ENCODE peak calls at places on chromosomes 7 and 10, in eight cellular contexts. H is CD8-positive, alpha-beta T cell; M is AG09309; P is BJ; L is Peyer's patch; F is left lung; Q is PC-3; R is fibroblast of pulmonary artery. S is an unnamed sample.

GRCh38 chr7:112101083-112101846 is 104.9 kb downstream of the DOCK4 start:
- DNase-seq in Q (no peak), L (no peak), R (no peak), H (no peak), P (no peak), F (no peak), M (no peak), S (no peak)

GRCh38 chr7:39721919-39722597 is 98.7 kb downstream of the RALA start:
- DNase-seq in F (no peak), L (no peak), Q (no peak), H (no peak), R (no peak), P (no peak), M (no peak), S (no peak)

GRCh38 chr7:24793982-24794648 is 36.9 kb upstream of the GSDME start:
- DNase-seq in H (no peak), L (no peak), R (no peak), Q (no peak), F (no peak), P (no peak), M (no peak), S (no peak)

GRCh38 chr10:44977287-44978212 is 1.1 kb downstream of the DEPP1 start:
- DNase-seq in M (no peak), P (no peak), Q (no peak), H (no peak), L (peak; percentile 49), R (peak; percentile 24), F (peak; percentile 32), S (no peak)

GRCh38 chr7:167976-168791 is 24.2 kb upstream of the FAM20C start:
- DNase-seq in Q (no peak), L (no peak), H (no peak), P (no peak), R (no peak), M (no peak), F (peak; percentile 30), S (no peak)

GRCh38 chr10:43078986-43079273 is 2.1 kb downstream of the RET start:
- DNase-seq in H (no peak), Q (no peak), L (no peak), F (no peak), M (no peak), R (peak; percentile 14), P (no peak), S (peak; percentile 4)

GRCh38 chr10:114634607-114634974 is 23.5 kb downstream of the ABLIM1 start:
- DNase-seq in H (no peak), P (peak; percentile 97), R (peak; percentile 92), F (peak; percentile 81), Q (peak; percentile 81), L (no peak), M (peak; percentile 90), S (peak; percentile 90)

GRCh38 chr10:128414568-128414967 is 288.3 kb upstream of the MKI67 start:
- DNase-seq in Q (no peak), P (no peak), L (no peak), H (no peak), R (no peak), M (no peak), F (no peak), S (no peak)

GRCh38 chr10:43230101-43230908 is 36.6 kb downstream of the RASGEF1A start:
- DNase-seq in P (no peak), F (peak; percentile 14), R (no peak), H (no peak), Q (no peak), L (peak; percentile 32), M (no peak), S (no peak)

GRCh38 chr7:38893061-38893460 is 15.9 kb downstream of the VPS41 start:
- DNase-seq in M (no peak), Q (peak; percentile 69), F (no peak), H (no peak), L (no peak), P (no peak), R (no peak), S (no peak)

GRCh38 chr7:34315032-34315431 is 343.0 kb upstream of the NPSR1 start:
- DNase-seq in F (no peak), H (no peak), Q (no peak), M (peak; percentile 68), P (peak; percentile 70), L (no peak), R (peak; percentile 88), S (peak; percentile 96)

GRCh38 chr10:34504534-34504933 is 310.6 kb downstream of the PARD3 start:
- DNase-seq in R (peak; percentile 50), H (no peak), Q (peak; percentile 96), F (no peak), M (no peak), P (no peak), L (no peak), S (no peak)

GRCh38 chr10:70903262-70903921 is 15.0 kb upstream of the PCBD1 start:
- DNase-seq in R (peak; percentile 58), F (peak; percentile 56), L (peak; percentile 63), Q (peak; percentile 87), P (no peak), H (no peak), M (no peak), S (peak; percentile 53)

GRCh38 chr7:131159961-131160361 is 167.7 kb upstream of the MKLN1 start:
- DNase-seq in R (peak; percentile 58), F (no peak), L (no peak), M (peak; percentile 20), P (no peak), H (no peak), Q (peak; percentile 48), S (peak; percentile 67)

DNA sequence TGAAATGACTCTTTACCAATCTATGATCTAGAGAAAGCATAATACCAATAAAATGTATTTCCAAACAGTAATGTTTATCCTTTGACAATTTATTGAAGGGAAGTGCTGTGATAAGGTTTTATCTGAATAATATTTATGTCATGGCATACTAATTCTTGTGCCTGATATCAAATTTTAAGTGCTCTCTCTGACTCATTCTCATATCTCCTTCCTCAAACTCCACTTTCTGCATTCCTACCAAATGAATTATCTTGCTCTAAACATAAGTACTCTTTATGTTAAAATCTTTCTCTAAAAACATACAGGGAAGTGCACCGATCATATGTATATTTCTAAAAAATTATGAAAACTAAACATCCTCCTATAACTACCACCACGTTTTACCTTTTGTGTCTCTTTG is 20.8 kb downstream of the CYP3A7 start:
- DNase-seq in R (no peak), F (no peak), P (no peak), H (no peak), Q (peak; percentile 30), L (no peak), M (no peak), S (no peak)
- H3K4me3 ChIP-seq in R (no peak overlapping the region), F (no peak overlapping the region), P (no peak overlapping the region), H (no peak overlapping the region), Q (no peak overlapping the region), L (no peak overlapping the region), M (no peak overlapping the region), S (no peak overlapping the region)

GRCh38 chr10:91856637-91857036 is 52.6 kb downstream of the FGFBP3 start:
- DNase-seq in Q (peak; percentile 39), L (no peak), M (no peak), R (peak; percentile 44), F (no peak), P (no peak), H (no peak), S (no peak)
- TF ChIP-seq CTCF in Q (peak; percentile 68), L (peak; percentile 10), M (peak; percentile 31), R (peak; percentile 48), F (peak; percentile 11), P (peak; percentile 34), H (no peak), S (peak; percentile 40)

DNA sequence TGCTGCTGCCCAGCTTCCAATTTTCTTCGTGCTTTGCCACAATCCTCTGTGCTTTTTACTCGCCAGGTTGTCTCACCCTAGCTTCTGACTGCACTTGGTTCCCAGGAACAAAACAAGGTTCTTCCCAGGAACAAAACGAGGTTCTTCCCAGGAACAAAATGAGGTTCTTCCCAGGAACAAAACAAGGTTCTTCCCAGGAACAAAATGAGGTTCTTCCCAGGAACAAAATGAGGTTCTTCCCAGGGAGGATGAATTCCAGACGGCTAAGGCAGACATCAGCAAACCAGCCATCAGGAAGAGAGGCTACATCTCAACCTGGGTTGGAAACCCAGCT is 41.9 kb downstream of the TNS3 start:
- DNase-seq in R (no peak), P (no peak), M (no peak), H (no peak), L (no peak), Q (no peak), F (no peak), S (no peak)
- H3K4me3 ChIP-seq in R (no peak overlapping the region), P (no peak overlapping the region), M (no peak overlapping the region), H (no peak overlapping the region), L (no peak overlapping the region), Q (no peak overlapping the region), F (no peak overlapping the region), S (no peak overlapping the region)

GRCh38 chr10:28743576-28743975 is 66.3 kb downstream of the BAMBI start:
- DNase-seq in P (no peak), H (no peak), M (no peak), L (no peak), R (no peak), F (no peak), Q (no peak), S (no peak)

GRCh38 chr10:28738200-28738599 is 60.9 kb downstream of the BAMBI start:
- DNase-seq in L (no peak), M (no peak), Q (no peak), H (no peak), F (no peak), P (no peak), R (no peak), S (no peak)

GRCh38 chr10:28744021-28744420 is 66.7 kb downstream of the BAMBI start:
- DNase-seq in P (no peak), R (no peak), M (no peak), Q (no peak), F (no peak), L (no peak), H (no peak), S (no peak)
- TF ChIP-seq CTCF in P (no peak), R (no peak), M (no peak), Q (no peak), F (no peak), L (no peak), H (no peak), S (no peak)

GRCh38 chr10:17216217-17216900 is 11.7 kb upstream of the VIM start:
- DNase-seq in R (peak; percentile 99), L (no peak), Q (peak; percentile 85), H (no peak), P (peak; percentile 95), F (no peak), M (peak; percentile 99), S (peak; percentile 99)
- H3K4me3 ChIP-seq in R (no peak overlapping the region), L (no peak overlapping the region), Q (peak overlapping the region; percentile 51), H (no peak overlapping the region), P (no peak overlapping the region), F (no peak overlapping the region), M (no peak overlapping the region), S (no peak overlapping the region)

GRCh38 chr7:115218076-115218475 is 296.2 kb downstream of the MDFIC start:
- DNase-seq in F (no peak), M (no peak), Q (peak; percentile 51), R (no peak), P (no peak), H (no peak), L (no peak), S (no peak)

GRCh38 chr7:115216652-115217051 is 294.8 kb downstream of the MDFIC start:
- DNase-seq in F (no peak), M (no peak), Q (no peak), P (no peak), R (no peak), H (no peak), L (no peak), S (peak; percentile 25)

GRCh38 chr7:115221484-115221883 is 299.6 kb downstream of the MDFIC start:
- DNase-seq in L (no peak), F (no peak), H (no peak), R (no peak), P (peak; percentile 18), M (peak; percentile 13), Q (no peak), S (peak; percentile 58)

GRCh38 chr7:115217373-115217772 is 295.5 kb downstream of the MDFIC start:
- DNase-seq in P (no peak), L (no peak), M (no peak), H (no peak), Q (peak; percentile 34), F (no peak), R (peak; percentile 31), S (no peak)
- TF ChIP-seq CTCF in P (peak; percentile 15), L (peak; percentile 25), M (peak; percentile 29), H (peak; percentile 27), Q (peak; percentile 59), F (no peak), R (peak; percentile 38), S (peak; percentile 41)

S was measured in AG10803.